ENCODE peak calls at places on chromosome 2, in eight cellular contexts. One of them, this sample, is unnamed.

GRCh38 chr2:179917272-179917671 is 55.9 kb upstream of the ZNF385B start:
- DNase-seq in NCI-H2081: no peak
- DNase-seq in retina: no peak
- DNase-seq in AML-193: no peak
- DNase-seq in cardiac fibroblast: peak
- DNase-seq in sigmoid colon: no peak
- DNase-seq in RPMI8226: no peak
- DNase-seq in activated gamma-delta T cell: no peak
- DNase-seq in this sample: no peak

GRCh38 chr2:238821944-238822670 is 25.8 kb upstream of the TWIST2 start:
- DNase-seq in NCI-H2081: no peak
- DNase-seq in retina: no peak
- DNase-seq in AML-193: no peak
- DNase-seq in cardiac fibroblast: no peak
- DNase-seq in sigmoid colon: no peak
- DNase-seq in RPMI8226: no peak
- DNase-seq in activated gamma-delta T cell: no peak
- DNase-seq in this sample: no peak

GRCh38 chr2:96320326-96321229 is 4.5 kb upstream of the ITPRIPL1 start:
- DNase-seq in NCI-H2081: no peak
- DNase-seq in retina: no peak
- DNase-seq in AML-193: no peak
- DNase-seq in cardiac fibroblast: no peak
- DNase-seq in sigmoid colon: no peak
- DNase-seq in RPMI8226: no peak
- DNase-seq in activated gamma-delta T cell: no peak
- DNase-seq in this sample: no peak

GRCh38 chr2:136065384-136065783 is 52.6 kb downstream of the CXCR4 start:
- DNase-seq in NCI-H2081: no peak
- DNase-seq in retina: no peak
- DNase-seq in AML-193: no peak
- DNase-seq in cardiac fibroblast: no peak
- DNase-seq in sigmoid colon: no peak
- DNase-seq in RPMI8226: no peak
- DNase-seq in activated gamma-delta T cell: no peak
- DNase-seq in this sample: peak

GRCh38 chr2:10002681-10003080 is 40.7 kb upstream of the KLF11 start:
- DNase-seq in NCI-H2081: no peak
- DNase-seq in retina: no peak
- DNase-seq in AML-193: no peak
- DNase-seq in cardiac fibroblast: no peak
- DNase-seq in sigmoid colon: peak
- DNase-seq in RPMI8226: no peak
- DNase-seq in activated gamma-delta T cell: no peak
- DNase-seq in this sample: no peak

GRCh38 chr2:158966321-158966720 is 2.1 kb upstream of the TANC1 start:
- DNase-seq in NCI-H2081: no peak
- DNase-seq in retina: no peak
- DNase-seq in AML-193: no peak
- DNase-seq in cardiac fibroblast: no peak
- DNase-seq in sigmoid colon: no peak
- DNase-seq in RPMI8226: no peak
- DNase-seq in activated gamma-delta T cell: no peak
- DNase-seq in this sample: no peak

GRCh38 chr2:121748202-121748601 is 7.2 kb upstream of the TSN start:
- DNase-seq in NCI-H2081: no peak
- DNase-seq in retina: no peak
- DNase-seq in AML-193: peak
- DNase-seq in cardiac fibroblast: peak
- DNase-seq in sigmoid colon: no peak
- DNase-seq in RPMI8226: peak
- DNase-seq in activated gamma-delta T cell: no peak
- DNase-seq in this sample: peak

GRCh38 chr2:236766850-236767249 is 197.2 kb downstream of the ACKR3 start:
- DNase-seq in NCI-H2081: no peak
- DNase-seq in retina: no peak
- DNase-seq in AML-193: no peak
- DNase-seq in cardiac fibroblast: no peak
- DNase-seq in sigmoid colon: no peak
- DNase-seq in RPMI8226: no peak
- DNase-seq in activated gamma-delta T cell: no peak
- DNase-seq in this sample: no peak

GRCh38 chr2:63977904-63978303 is 41.3 kb downstream of the VPS54 start:
- DNase-seq in NCI-H2081: no peak
- DNase-seq in retina: no peak
- DNase-seq in AML-193: no peak
- DNase-seq in cardiac fibroblast: no peak
- DNase-seq in sigmoid colon: no peak
- DNase-seq in RPMI8226: no peak
- DNase-seq in activated gamma-delta T cell: no peak
- DNase-seq in this sample: no peak

GRCh38 chr2:131801210-131801744 is 273.6 kb downstream of the CCDC74A start:
- DNase-seq in NCI-H2081: no peak
- DNase-seq in retina: no peak
- DNase-seq in AML-193: no peak
- DNase-seq in cardiac fibroblast: no peak
- DNase-seq in sigmoid colon: no peak
- DNase-seq in RPMI8226: no peak
- DNase-seq in activated gamma-delta T cell: no peak
- DNase-seq in this sample: no peak

GRCh38 chr2:135664623-135665068 is 77.0 kb upstream of the UBXN4 start:
- DNase-seq in NCI-H2081: no peak
- DNase-seq in retina: no peak
- DNase-seq in AML-193: no peak
- DNase-seq in cardiac fibroblast: peak
- DNase-seq in sigmoid colon: no peak
- DNase-seq in RPMI8226: no peak
- DNase-seq in activated gamma-delta T cell: no peak
- DNase-seq in this sample: peak

GRCh38 chr2:152055366-152056108 is 43.3 kb downstream of the CACNB4 start:
- DNase-seq in NCI-H2081: no peak
- DNase-seq in retina: no peak
- DNase-seq in AML-193: no peak
- DNase-seq in cardiac fibroblast: peak
- DNase-seq in sigmoid colon: no peak
- DNase-seq in RPMI8226: no peak
- DNase-seq in activated gamma-delta T cell: no peak
- DNase-seq in this sample: no peak

GRCh38 chr2:180077295-180077906 is 70.3 kb upstream of the CWC22 start:
- DNase-seq in NCI-H2081: peak
- DNase-seq in retina: no peak
- DNase-seq in AML-193: peak
- DNase-seq in cardiac fibroblast: peak
- DNase-seq in sigmoid colon: no peak
- DNase-seq in RPMI8226: no peak
- DNase-seq in activated gamma-delta T cell: no peak
- DNase-seq in this sample: peak

GRCh38 chr2:233817305-233817980 is 36.9 kb downstream of the HJURP start:
- DNase-seq in NCI-H2081: no peak
- DNase-seq in retina: no peak
- DNase-seq in AML-193: no peak
- DNase-seq in cardiac fibroblast: peak
- DNase-seq in sigmoid colon: peak
- DNase-seq in RPMI8226: no peak
- DNase-seq in activated gamma-delta T cell: no peak
- DNase-seq in this sample: no peak

GRCh38 chr2:190405069-190405468 is 3.1 kb upstream of the MFSD6 start:
- DNase-seq in NCI-H2081: no peak
- DNase-seq in retina: no peak
- DNase-seq in AML-193: no peak
- DNase-seq in cardiac fibroblast: no peak
- DNase-seq in sigmoid colon: no peak
- DNase-seq in RPMI8226: no peak
- DNase-seq in activated gamma-delta T cell: no peak
- DNase-seq in this sample: no peak

GRCh38 chr2:160376576-160376975 is 117.0 kb downstream of the RBMS1 start:
- DNase-seq in NCI-H2081: no peak
- DNase-seq in retina: no peak
- DNase-seq in AML-193: no peak
- DNase-seq in cardiac fibroblast: peak
- DNase-seq in sigmoid colon: no peak
- DNase-seq in RPMI8226: no peak
- DNase-seq in activated gamma-delta T cell: no peak
- DNase-seq in this sample: no peak

GRCh38 chr2:53216805-53217204 is 550.8 kb upstream of the CHAC2 start:
- DNase-seq in NCI-H2081: no peak
- DNase-seq in retina: no peak
- DNase-seq in AML-193: no peak
- DNase-seq in cardiac fibroblast: no peak
- DNase-seq in sigmoid colon: no peak
- DNase-seq in RPMI8226: no peak
- DNase-seq in activated gamma-delta T cell: no peak
- DNase-seq in this sample: no peak

GRCh38 chr2:46805401-46805951 is 110.1 kb downstream of the MCFD2 start:
- DNase-seq in NCI-H2081: no peak
- DNase-seq in retina: no peak
- DNase-seq in AML-193: no peak
- DNase-seq in cardiac fibroblast: no peak
- DNase-seq in sigmoid colon: peak
- DNase-seq in RPMI8226: no peak
- DNase-seq in activated gamma-delta T cell: no peak
- DNase-seq in this sample: no peak

GRCh38 chr2:68799138-68799537 is 64.5 kb downstream of the ARHGAP25 start:
- DNase-seq in NCI-H2081: peak
- DNase-seq in retina: peak
- DNase-seq in AML-193: no peak
- DNase-seq in cardiac fibroblast: no peak
- DNase-seq in sigmoid colon: no peak
- DNase-seq in RPMI8226: no peak
- DNase-seq in activated gamma-delta T cell: no peak
- DNase-seq in this sample: no peak

GRCh38 chr2:11998218-11998617 is 251.8 kb downstream of the LPIN1 start:
- DNase-seq in NCI-H2081: no peak
- DNase-seq in retina: no peak
- DNase-seq in AML-193: no peak
- DNase-seq in cardiac fibroblast: peak
- DNase-seq in sigmoid colon: no peak
- DNase-seq in RPMI8226: no peak
- DNase-seq in activated gamma-delta T cell: no peak
- DNase-seq in this sample: peak

This sample was measured in endothelial cell of umbilical vein.